ENCODE peak calls at places on chromosomes 4 and X, in six cellular contexts. W is activated B cell treated with CpG ODN at 0.5 μM for 24 hours, E is right atrium auricular region, H is HL-60, X is glutamatergic neuron, A is brain microvascular endothelial cell. O is an unnamed sample.

GRCh38 chr4:28226962-28227361 is 1366.3 kb downstream of the STIM2 start:
- DNase-seq in W (no peak), H (no peak), X (no peak), A (no peak), E (no peak), O (no peak)

GRCh38 chrX:465418-465817 is 78.7 kb upstream of the PPP2R3B start:
- DNase-seq in W (no peak), H (no peak), E (no peak), X (no peak), A (no peak), O (no peak)

GRCh38 chr4:124803026-124803425 is 90.5 kb upstream of the ANKRD50 start:
- DNase-seq in E (no peak), W (no peak), H (no peak), X (no peak), A (no peak), O (no peak)

GRCh38 chr4:74039065-74039763 is 725 bp upstream of the CXCL3 start:
- DNase-seq in E (no peak), W (no peak), H (no peak), A (peak; percentile 20), X (no peak), O (peak; percentile 52)

GRCh38 chrX:94361241-94361640 is 687.2 kb downstream of the FAM133A start:
- DNase-seq in E (no peak), A (no peak), W (no peak), H (no peak), X (no peak), O (no peak)

GRCh38 chrX:19514791-19515614 is at the start of gene MAP3K15:
- DNase-seq in X (peak; percentile 54), E (no peak), W (peak; percentile 13), H (peak; percentile 6), A (no peak), O (no peak)

GRCh38 chr4:185441479-185441878 is 15.7 kb upstream of the UFSP2 start:
- DNase-seq in X (no peak), H (no peak), A (no peak), E (no peak), W (no peak), O (no peak)

GRCh38 chr4:3791910-3792542 is 25.8 kb downstream of the ADRA2C start:
- DNase-seq in E (no peak), X (peak; percentile 9), A (peak; percentile 6), W (no peak), H (no peak), O (no peak)

GRCh38 chrX:139120760-139121159 is 409.2 kb upstream of the FGF13 start:
- DNase-seq in X (no peak), E (no peak), A (no peak), H (no peak), W (no peak), O (peak; percentile 6)

GRCh38 chrX:7580127-7580526 is 262.8 kb upstream of the VCX start:
- DNase-seq in X (no peak), W (no peak), E (no peak), A (no peak), H (no peak), O (no peak)

GRCh38 chr4:151743128-151743854 is 17.5 kb downstream of the GATB start:
- DNase-seq in H (no peak), W (no peak), A (no peak), X (no peak), E (no peak), O (peak; percentile 27)
- TF ChIP-seq CTCF in H (no peak), W (no peak), A (no peak), X (no peak), E (no peak), O (no peak)

DNA sequence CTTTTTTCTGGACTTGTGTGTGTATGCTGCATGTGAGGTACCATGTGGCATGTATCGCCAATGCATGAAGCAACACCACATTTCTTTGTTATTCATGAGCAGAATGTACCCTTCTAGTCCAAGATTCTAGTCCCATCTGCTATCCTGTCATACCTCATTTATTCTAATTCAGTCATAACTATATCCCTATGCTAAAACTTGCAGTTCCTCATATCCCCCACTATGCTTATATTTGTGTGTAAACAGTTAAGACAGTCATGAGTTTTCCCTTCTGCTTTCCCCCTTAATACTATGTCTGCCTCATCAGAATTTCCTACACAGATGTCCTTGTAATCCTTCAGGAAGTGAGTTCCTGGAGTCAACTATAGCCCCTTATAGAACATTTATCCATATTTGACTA is 19.7 kb downstream of the OCRL start:
- DNase-seq in W (no peak), X (no peak), H (no peak), A (no peak), E (no peak), O (no peak)
- TF ChIP-seq CTCF in W (no peak), X (no peak), H (no peak), A (no peak), E (no peak), O (no peak)

DNA sequence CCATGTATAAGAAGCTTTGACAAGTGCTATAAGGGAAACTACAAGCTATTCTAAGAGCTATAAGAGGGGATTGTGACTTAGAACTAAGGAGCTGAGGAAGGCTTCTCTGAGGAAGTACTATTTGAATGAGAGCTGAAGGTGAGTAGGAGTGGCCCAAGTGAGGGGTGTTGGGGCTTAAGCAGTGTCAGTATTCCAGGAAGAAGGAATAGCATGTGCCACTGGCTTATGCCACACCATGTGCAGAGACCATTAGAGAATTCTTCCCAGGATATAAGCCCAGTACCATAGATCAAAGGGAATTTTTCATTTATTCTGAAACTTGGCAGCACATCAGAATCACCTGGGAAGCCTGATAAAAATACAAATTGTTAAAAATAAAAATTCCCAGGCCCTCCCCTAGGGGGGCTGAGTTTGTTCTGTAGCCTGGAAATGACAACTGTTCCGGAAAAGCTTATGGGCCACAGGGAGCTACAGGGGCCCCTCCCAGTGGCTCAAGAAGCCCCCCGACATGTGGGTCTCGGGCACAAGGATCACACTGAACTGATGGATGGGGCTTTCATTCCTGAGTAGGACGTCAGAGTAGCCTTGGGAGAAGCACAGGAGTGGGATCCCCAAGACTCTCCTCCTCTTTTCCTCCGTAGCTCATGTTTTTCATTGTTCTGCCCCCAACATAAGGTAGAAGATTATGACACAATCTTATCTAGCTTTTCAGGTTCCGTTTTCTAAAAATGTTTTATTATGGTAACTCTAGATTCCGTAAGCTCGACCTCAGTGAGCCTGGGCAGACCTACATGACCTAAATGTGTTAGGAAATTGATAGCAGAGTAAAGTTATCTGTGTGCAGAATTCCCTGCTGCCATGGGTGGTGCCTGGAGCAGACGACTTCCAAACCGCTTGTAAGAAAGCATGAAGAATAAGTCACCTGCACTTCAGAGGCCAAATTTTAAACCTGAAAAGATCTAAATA is 119.3 kb downstream of the AFF1 start:
- DNase-seq in X (no peak), A (no peak), H (peak; percentile 40), E (no peak), W (no peak), O (no peak)
- TF ChIP-seq CTCF in X (no peak), A (no peak), H (no peak), E (no peak), W (no peak), O (no peak)

GRCh38 chr4:2243682-2244380 is 1.9 kb upstream of the HAUS3 start:
- DNase-seq in A (no peak), W (no peak), X (peak; percentile 69), E (peak; percentile 61), H (peak; percentile 47), O (peak; percentile 32)
- TF ChIP-seq CTCF in A (peak; percentile 57), W (no peak), X (no peak), E (no peak), H (peak; percentile 24), O (peak; percentile 34)

GRCh38 chr4:5142726-5143125 is 91.4 kb downstream of the STK32B start:
- DNase-seq in A (peak; percentile 61), W (no peak), X (no peak), E (no peak), H (no peak), O (peak; percentile 38)
- TF ChIP-seq CTCF in A (peak; percentile 83), W (no peak), X (no peak), E (no peak), H (no peak), O (peak; percentile 60)